ENCODE peak calls at places on chromosome X, in five cellular contexts. T, G, S, F and W are unnamed samples.

GRCh38 chrX:41588271-41588670 is 100.5 kb upstream of the GPR34 start:
- DNase-seq in T (no peak), G (no peak), S (no peak), F (no peak), W (no peak)

GRCh38 chrX:8864151-8864550 is 63.0 kb upstream of the FAM9A start:
- DNase-seq in T (no peak), G (no peak), S (no peak), F (no peak), W (no peak)

GRCh38 chrX:71367396-71367795 is 1.2 kb downstream of the TAF1 start:
- DNase-seq in T (peak; percentile 8), G (no peak), S (peak; percentile 11), F (peak; percentile 24), W (peak; percentile 5)

GRCh38 chrX:72045141-72045540 is 86.6 kb downstream of the RTL5 start:
- DNase-seq in T (no peak), G (no peak), S (no peak), F (no peak), W (no peak)

GRCh38 chrX:3550160-3550765 is 163.2 kb downstream of the PRKX start:
- DNase-seq in T (peak; percentile 12), G (no peak), S (no peak), F (peak; percentile 0), W (peak; percentile 21)

GRCh38 chrX:129717902-129718301 is 20.9 kb upstream of the XPNPEP2 start:
- DNase-seq in T (peak; percentile 84), G (peak; percentile 57), S (no peak), F (no peak), W (peak; percentile 84)

GRCh38 chrX:150482537-150483217 is 85.7 kb upstream of the MTM1 start:
- DNase-seq in T (peak; percentile 81), G (peak; percentile 3), S (no peak), F (peak; percentile 24), W (peak; percentile 50)

GRCh38 chrX:131393426-131393825 is 104.3 kb upstream of the IGSF1 start:
- DNase-seq in T (no peak), G (no peak), S (no peak), F (no peak), W (no peak)

GRCh38 chrX:65821721-65822496 is 154.5 kb downstream of the MSN start:
- DNase-seq in T (no peak), G (no peak), S (peak; percentile 27), F (no peak), W (no peak)

GRCh38 chrX:45485682-45486081 is 285.0 kb upstream of the DIPK2B start:
- DNase-seq in T (peak; percentile 25), G (no peak), S (no peak), F (no peak), W (peak; percentile 16)

GRCh38 chrX:136339702-136340101 is 38.9 kb downstream of the ADGRG4 start:
- DNase-seq in T (no peak), G (no peak), S (no peak), F (no peak), W (no peak)

GRCh38 chrX:40012800-40013682 is 84.7 kb downstream of the BCOR start:
- DNase-seq in T (peak; percentile 61), G (no peak), S (no peak), F (peak; percentile 77), W (peak; percentile 74)

GRCh38 chrX:34656842-34657780 is at the start of gene TMEM47:
- DNase-seq in T (peak; percentile 66), G (peak; percentile 58), S (no peak), F (no peak), W (peak; percentile 66)